ENCODE peak calls at places on chromosome 21, in five cellular contexts. A is NCI-H1930; W is effector memory CD8-positive, alpha-beta T cell; B is lung microvascular endothelial cell; H is adrenal gland. T is an unnamed sample.

GRCh38 chr21:46124083-46124925 is 26.4 kb downstream of the COL6A2 start:
- DNase-seq in A (no peak), W (no peak), B (no peak), H (no peak), T (no peak)

GRCh38 chr21:46078322-46078981 is 19.5 kb upstream of the COL6A2 start:
- DNase-seq in A (no peak), W (no peak), B (no peak), H (no peak), T (no peak)

GRCh38 chr21:32463367-32463766 is 50.9 kb downstream of the EVA1C start:
- DNase-seq in A (no peak), W (no peak), B (peak; percentile 81), H (peak; percentile 56), T (no peak)

GRCh38 chr21:43693981-43694380 is 24.9 kb upstream of the PDXK start:
- DNase-seq in A (no peak), W (no peak), B (no peak), H (no peak), T (no peak)

GRCh38 chr21:43809853-43810504 is 20.6 kb downstream of the RRP1 start:
- DNase-seq in A (no peak), W (no peak), B (no peak), H (no peak), T (no peak)

GRCh38 chr21:35189077-35189863 is 140.2 kb upstream of the RUNX1 start:
- DNase-seq in A (no peak), W (no peak), B (peak; percentile 19), H (no peak), T (no peak)

GRCh38 chr21:33939224-33939623 is 23.6 kb upstream of the ATP5PO start:
- DNase-seq in A (no peak), W (no peak), B (no peak), H (no peak), T (no peak)

GRCh38 chr21:42929969-42930368 is 4.5 kb upstream of the ERVH48-1 start:
- DNase-seq in A (no peak), W (no peak), B (no peak), H (no peak), T (no peak)

GRCh38 chr21:21000576-21001175 is 2.5 kb downstream of the NCAM2 start:
- DNase-seq in A (no peak), W (no peak), B (no peak), H (no peak), T (no peak)